ENCODE peak calls at places on chromosomes 12 and 14, in seven cellular contexts. S is astrocyte of the spinal cord; N is iris pigment epithelial cell; Q is NCI-H226; O is fibroblast of mammary gland; T is activated CD8-positive, alpha-beta T cell treated with anti-CD3 and anti-CD28 coated beads, Interleukin-2, amount 10 ng/mL, durations not matched to agents 7 days and 5 days; G is amygdala. X is an unnamed sample.

GRCh38 chr12:14278294-14278953 is 87.1 kb upstream of the ATF7IP start:
- DNase-seq in S (no peak), N (no peak), Q (no peak), O (no peak), T (no peak), G (no peak), X (no peak)

GRCh38 chr12:26369588-26369987 is 174.2 kb downstream of the SSPN start:
- DNase-seq in S (peak), N (peak), Q (peak), O (peak), T (no peak), G (no peak), X (peak)

GRCh38 chr12:24078318-24078765 is 128.9 kb upstream of the SOX5 start:
- DNase-seq in S (no peak), N (peak), Q (peak), O (peak), T (no peak), G (no peak), X (peak)

GRCh38 chr12:91023326-91024004 is 18.7 kb upstream of the EPYC start:
- DNase-seq in S (peak), N (peak), Q (peak), O (peak), T (no peak), G (no peak), X (peak)

GRCh38 chr12:64730585-64730964 is 28.6 kb downstream of the GNS start:
- DNase-seq in S (no peak), N (no peak), Q (no peak), O (no peak), T (no peak), G (no peak), X (no peak)

GRCh38 chr12:75766263-75767160 is 255.1 kb upstream of the KRR1 start:
- DNase-seq in S (peak), N (peak), Q (peak), O (peak), T (no peak), G (no peak), X (peak)

GRCh38 chr14:59632381-59632780 is 55.8 kb upstream of the CCDC175 start:
- DNase-seq in S (peak), N (peak), Q (peak), O (peak), T (no peak), G (no peak), X (peak)

GRCh38 chr12:54526800-54527630 is 22.4 kb upstream of the PDE1B start:
- DNase-seq in S (peak), N (peak), Q (no peak), O (peak), T (peak), G (no peak), X (peak)

GRCh38 chr14:91931478-91932088 is 15.9 kb downstream of the FBLN5 start:
- DNase-seq in S (no peak), N (no peak), Q (no peak), O (no peak), T (no peak), G (no peak), X (no peak)

GRCh38 chr14:54098536-54098935 is 141.9 kb upstream of the BMP4 start:
- DNase-seq in S (no peak), N (no peak), Q (peak), O (peak), T (no peak), G (no peak), X (no peak)

GRCh38 chr14:28272270-28272669 is 494.3 kb upstream of the FOXG1 start:
- DNase-seq in S (no peak), N (no peak), Q (no peak), O (no peak), T (no peak), G (no peak), X (no peak)

GRCh38 chr12:123120452-123121166 is 30.3 kb downstream of the PITPNM2 start:
- DNase-seq in S (no peak), N (no peak), Q (no peak), O (peak), T (peak), G (no peak), X (no peak)